ENCODE peak calls at places on chromosomes 3 and 15, in eight cellular contexts. Z, C, F, K, U, N, E and V are unnamed samples.

GRCh38 chr3:157067114-157067513 is 92.8 kb downstream of the CCNL1 start:
- DNase-seq in Z (no peak), E (no peak), C (no peak), F (no peak), K (no peak), U (no peak), N (no peak), V (no peak)

GRCh38 chr15:91385301-91385700 is 285.2 kb downstream of the SV2B start:
- DNase-seq in U (no peak), K (peak), E (peak), N (no peak), F (no peak), Z (no peak), C (no peak), V (no peak)

GRCh38 chr3:10517616-10518015 is 12.2 kb upstream of the ATP2B2 start:
- DNase-seq in F (no peak), E (no peak), Z (no peak), K (no peak), C (no peak), U (no peak), N (no peak), V (no peak)

GRCh38 chr3:167487556-167487955 is 13.7 kb upstream of the SERPINI2 start:
- DNase-seq in N (no peak), K (no peak), U (no peak), F (no peak), Z (no peak), E (peak), C (no peak), V (no peak)

GRCh38 chr3:20576228-20576627 is 390.2 kb upstream of the SGO1 start:
- DNase-seq in C (no peak), E (no peak), U (no peak), F (no peak), N (peak), K (no peak), Z (no peak), V (no peak)

GRCh38 chr3:189269356-189269755 is 97.6 kb downstream of the TPRG1 start:
- DNase-seq in N (no peak), Z (no peak), C (no peak), E (peak), K (no peak), F (no peak), U (no peak), V (no peak)

GRCh38 chr3:141109761-141110160 is 58.6 kb downstream of the SPSB4 start:
- DNase-seq in C (no peak), F (no peak), E (no peak), N (no peak), Z (no peak), U (no peak), K (no peak), V (peak)

GRCh38 chr3:169149349-169149890 is 514.1 kb downstream of the MECOM start:
- DNase-seq in U (peak), C (peak), Z (peak), E (peak), K (peak), N (peak), F (peak), V (peak)

GRCh38 chr3:127484601-127485388 is 105.7 kb downstream of the TPRA1 start:
- DNase-seq in C (no peak), Z (no peak), E (peak), U (no peak), K (no peak), N (no peak), F (no peak), V (no peak)

GRCh38 chr15:35427091-35427490 is 118.9 kb downstream of the DPH6 start:
- DNase-seq in E (peak), F (no peak), N (peak), C (peak), K (peak), U (peak), Z (peak), V (no peak)

GRCh38 chr3:14358426-14359211 is 43.8 kb upstream of the SLC6A6 start:
- DNase-seq in E (peak), K (peak), Z (no peak), C (no peak), U (peak), F (no peak), N (peak), V (no peak)

GRCh38 chr3:184227481-184227935 is 1.9 kb upstream of the VWA5B2 start:
- DNase-seq in C (peak), N (no peak), Z (peak), F (peak), K (peak), E (no peak), U (peak), V (peak)

GRCh38 chr3:16447156-16447555 is 66.3 kb downstream of the RFTN1 start:
- DNase-seq in N (no peak), K (no peak), Z (no peak), E (no peak), F (no peak), C (no peak), U (no peak), V (no peak)

GRCh38 chr3:138297059-138297607 is 32.5 kb downstream of the NME9 start:
- DNase-seq in E (no peak), K (no peak), U (no peak), N (no peak), F (no peak), Z (no peak), C (no peak), V (no peak)

GRCh38 chr3:33980252-33980651 is 181.8 kb downstream of the PDCD6IP start:
- DNase-seq in C (peak), U (peak), F (no peak), Z (peak), E (peak), K (peak), N (peak), V (no peak)

GRCh38 chr15:58585668-58586461 is 154.1 kb downstream of the LIPC start:
- DNase-seq in N (no peak), U (no peak), E (no peak), K (no peak), F (peak), Z (no peak), C (no peak), V (no peak)

GRCh38 chr15:64438653-64439447 is 21.5 kb upstream of the ZNF609 start:
- DNase-seq in F (no peak), E (no peak), U (no peak), C (no peak), Z (no peak), N (no peak), K (no peak), V (no peak)

GRCh38 chr3:23712095-23712494 is 93.7 kb upstream of the UBE2E1 start:
- DNase-seq in C (no peak), K (no peak), E (no peak), F (no peak), Z (no peak), U (no peak), N (no peak), V (no peak)

GRCh38 chr3:103056552-103056951 is 621.7 kb downstream of the ZPLD1 start:
- DNase-seq in Z (no peak), N (no peak), U (no peak), C (no peak), K (no peak), E (no peak), F (no peak), V (no peak)

GRCh38 chr3:6099458-6100137 is 761.3 kb upstream of the GRM7 start:
- DNase-seq in N (no peak), Z (no peak), U (no peak), K (no peak), C (no peak), E (no peak), F (no peak), V (no peak)

GRCh38 chr3:23254875-23255274 is 51.7 kb downstream of the UBE2E2 start:
- DNase-seq in F (no peak), K (no peak), N (no peak), Z (no peak), U (no peak), C (no peak), E (no peak), V (no peak)

GRCh38 chr3:63051920-63052319 is 176.7 kb upstream of the CADPS start:
- DNase-seq in K (no peak), U (no peak), Z (no peak), F (no peak), N (peak), E (no peak), C (no peak), V (no peak)

GRCh38 chr3:172711457-172711800 is 562 bp upstream of the NCEH1 start:
- DNase-seq in N (no peak), Z (peak), F (no peak), U (no peak), C (no peak), E (no peak), K (no peak), V (no peak)

GRCh38 chr15:58690703-58691102 is 58.8 kb downstream of the ADAM10 start:
- DNase-seq in N (no peak), C (no peak), Z (no peak), E (no peak), F (no peak), U (no peak), K (no peak), V (no peak)

GRCh38 chr3:136708339-136708985 is 43.7 kb downstream of the STAG1 start:
- DNase-seq in C (no peak), U (peak), F (no peak), Z (no peak), N (no peak), K (no peak), E (no peak), V (no peak)

GRCh38 chr3:170418422-170419300 is at the start of gene CLDN11:
- DNase-seq in U (peak), F (peak), N (no peak), Z (no peak), E (no peak), K (peak), C (peak), V (no peak)

GRCh38 chr3:156533205-156533604 is 21.7 kb downstream of the SSR3 start:
- DNase-seq in E (no peak), K (peak), N (no peak), C (no peak), Z (no peak), F (no peak), U (peak), V (no peak)

GRCh38 chr15:66720206-66721010 is 18.4 kb downstream of the SMAD6 start:
- DNase-seq in Z (peak), C (peak), F (no peak), K (peak), U (peak), E (peak), N (peak), V (no peak)

GRCh38 chr15:94584833-94585244 is 353.5 kb downstream of the MCTP2 start:
- DNase-seq in U (no peak), F (peak), Z (no peak), C (peak), N (no peak), E (peak), K (peak), V (no peak)

GRCh38 chr3:12574131-12574530 is 17.2 kb downstream of the MKRN2 start:
- DNase-seq in K (no peak), E (no peak), N (no peak), Z (no peak), F (no peak), U (no peak), C (no peak), V (no peak)

GRCh38 chr3:39468108-39468436 is 592 bp downstream of the MOBP start:
- DNase-seq in K (no peak), Z (no peak), F (no peak), C (no peak), E (no peak), N (no peak), U (no peak), V (no peak)

GRCh38 chr15:66670698-66671580 is 31.1 kb upstream of the SMAD6 start:
- DNase-seq in F (no peak), K (no peak), E (peak), N (no peak), C (no peak), U (no peak), Z (peak), V (no peak)

GRCh38 chr15:70324001-70324974 is 226.6 kb upstream of the TLE3 start:
- DNase-seq in U (peak), E (peak), N (peak), K (peak), C (no peak), Z (peak), F (no peak), V (no peak)

GRCh38 chr3:177932750-177933660 is 603.2 kb upstream of the KCNMB2 start:
- DNase-seq in E (no peak), F (no peak), K (peak), Z (no peak), C (peak), U (no peak), N (peak), V (no peak)

GRCh38 chr3:114178770-114179368 is at the start of gene DRD3:
- DNase-seq in K (peak), N (no peak), C (peak), E (peak), F (no peak), U (peak), Z (peak), V (peak)

GRCh38 chr3:148931574-148931973 is 59.8 kb upstream of the GYG1 start:
- DNase-seq in U (no peak), C (no peak), K (no peak), N (no peak), F (no peak), Z (no peak), E (no peak), V (no peak)
- TF ChIP-seq CTCF in U (no peak), C (no peak), K (no peak), N (no peak), F (no peak), Z (no peak), E (no peak), V (no peak)

GRCh38 chr3:133437391-133438093 is 37.7 kb downstream of the BFSP2 start:
- DNase-seq in C (peak), N (no peak), F (no peak), U (peak), K (peak), Z (peak), E (no peak), V (no peak)
- TF ChIP-seq CTCF in C (no peak), N (peak), F (no peak), U (no peak), K (peak), Z (peak), E (peak), V (no peak)

DNA sequence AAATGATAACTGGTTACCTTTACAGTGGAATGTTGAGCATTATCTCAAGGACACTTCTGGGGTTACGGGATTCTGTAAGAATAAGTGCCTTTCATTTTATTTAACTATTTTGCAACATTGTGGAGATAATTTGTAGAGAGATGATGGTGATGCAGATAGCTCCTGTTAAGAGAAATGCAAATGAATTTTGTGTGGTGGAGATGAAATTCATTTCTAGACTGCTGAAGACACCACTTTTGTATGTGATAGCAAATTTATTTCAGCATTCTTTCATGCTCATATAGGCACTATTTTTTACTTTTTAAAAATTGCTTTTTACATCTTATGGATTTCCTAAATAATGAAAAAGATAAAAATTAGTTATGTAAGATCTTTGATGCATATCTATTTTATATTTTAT is 463.3 kb upstream of the CBLB start:
- DNase-seq in U (no peak), C (no peak), K (no peak), E (no peak), Z (no peak), N (no peak), F (no peak), V (no peak)
- TF ChIP-seq CTCF in U (no peak), C (no peak), K (no peak), E (no peak), Z (no peak), N (no peak), F (no peak), V (no peak)

DNA sequence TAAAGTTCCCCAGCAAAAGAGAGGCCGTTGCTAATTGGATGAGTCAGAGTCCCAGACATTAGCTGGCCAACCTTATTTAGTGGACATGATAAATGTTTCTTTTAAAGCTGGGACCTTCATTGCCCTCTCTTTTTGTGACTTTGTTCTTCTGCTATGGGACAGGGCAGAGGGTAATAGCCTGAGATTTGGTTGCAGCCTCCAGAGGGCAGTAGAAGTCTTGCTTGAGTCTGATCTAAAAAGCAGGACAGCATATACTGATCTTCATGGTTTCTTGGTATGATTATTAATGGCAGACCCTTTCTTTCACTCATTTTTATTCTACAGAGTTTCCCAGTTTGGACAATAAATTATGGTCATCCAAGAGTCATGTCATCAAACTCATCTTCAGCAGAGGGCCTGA is 25.1 kb upstream of the ZKSCAN7 start:
- DNase-seq in K (peak), F (no peak), E (no peak), Z (no peak), C (peak), U (peak), N (no peak), V (no peak)
- TF ChIP-seq CTCF in K (peak), F (peak), E (peak), Z (no peak), C (peak), U (peak), N (peak), V (peak)

GRCh38 chr15:88038261-88038660 is 218.3 kb downstream of the NTRK3 start:
- DNase-seq in C (no peak), U (no peak), E (no peak), Z (no peak), F (no peak), K (no peak), N (no peak), V (no peak)

GRCh38 chr15:88043396-88043795 is 213.1 kb downstream of the NTRK3 start:
- DNase-seq in N (no peak), E (no peak), Z (no peak), U (no peak), F (no peak), K (no peak), C (no peak), V (no peak)

GRCh38 chr15:88036154-88036839 is 220.2 kb downstream of the NTRK3 start:
- DNase-seq in K (no peak), E (no peak), U (no peak), N (no peak), Z (no peak), F (no peak), C (no peak), V (no peak)

GRCh38 chr15:88040516-88040915 is 216.0 kb downstream of the NTRK3 start:
- DNase-seq in Z (no peak), U (no peak), N (no peak), K (no peak), F (no peak), C (no peak), E (no peak), V (no peak)

GRCh38 chr15:88042047-88042446 is 214.5 kb downstream of the NTRK3 start:
- DNase-seq in F (no peak), K (no peak), U (no peak), Z (no peak), N (no peak), C (no peak), E (no peak), V (no peak)
- TF ChIP-seq CTCF in F (no peak), K (no peak), U (no peak), Z (no peak), N (no peak), C (no peak), E (no peak), V (no peak)

DNA sequence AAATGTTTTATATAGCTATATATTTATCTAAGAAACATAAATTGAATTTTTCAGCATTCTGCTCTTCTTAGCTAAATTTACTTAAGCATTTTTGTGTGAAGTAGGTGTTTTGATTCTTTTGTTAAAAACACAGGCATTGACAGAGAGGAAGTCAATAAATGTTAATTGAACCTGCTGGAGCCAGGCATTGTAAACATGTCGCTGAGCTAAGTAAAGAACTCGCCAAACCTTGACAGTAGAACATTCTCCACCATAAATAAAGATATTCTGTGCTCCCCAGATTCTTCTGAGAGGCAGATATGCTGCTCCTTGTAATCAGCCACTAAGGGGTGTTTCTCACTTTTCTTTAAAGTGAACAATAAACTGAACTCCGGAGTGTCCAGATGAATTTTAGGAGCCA is 38.4 kb downstream of the SYNM start:
- DNase-seq in N (no peak), U (no peak), F (no peak), E (no peak), Z (no peak), C (no peak), K (no peak), V (no peak)
- TF ChIP-seq CTCF in N (no peak), U (no peak), F (no peak), E (no peak), Z (no peak), C (no peak), K (no peak), V (no peak)

GRCh38 chr15:96403071-96403470 is 72.6 kb downstream of the NR2F2 start:
- DNase-seq in Z (no peak), E (no peak), K (no peak), N (no peak), C (no peak), U (no peak), F (no peak), V (no peak)

GRCh38 chr15:96402403-96402802 is 71.9 kb downstream of the NR2F2 start:
- DNase-seq in N (no peak), F (no peak), Z (no peak), E (no peak), K (no peak), U (no peak), C (no peak), V (no peak)

GRCh38 chr15:96404560-96404959 is 74.1 kb downstream of the NR2F2 start:
- DNase-seq in C (no peak), Z (no peak), E (no peak), N (no peak), K (no peak), U (no peak), F (no peak), V (no peak)

GRCh38 chr15:96406701-96407100 is 76.2 kb downstream of the NR2F2 start:
- DNase-seq in F (no peak), E (no peak), C (no peak), U (no peak), Z (no peak), K (no peak), N (no peak), V (no peak)

GRCh38 chr15:96403932-96404331 is 73.4 kb downstream of the NR2F2 start:
- DNase-seq in C (no peak), U (no peak), N (no peak), K (no peak), F (no peak), Z (no peak), E (no peak), V (no peak)
- TF ChIP-seq CTCF in C (no peak), U (no peak), N (no peak), K (no peak), F (no peak), Z (no peak), E (no peak), V (no peak)

DNA sequence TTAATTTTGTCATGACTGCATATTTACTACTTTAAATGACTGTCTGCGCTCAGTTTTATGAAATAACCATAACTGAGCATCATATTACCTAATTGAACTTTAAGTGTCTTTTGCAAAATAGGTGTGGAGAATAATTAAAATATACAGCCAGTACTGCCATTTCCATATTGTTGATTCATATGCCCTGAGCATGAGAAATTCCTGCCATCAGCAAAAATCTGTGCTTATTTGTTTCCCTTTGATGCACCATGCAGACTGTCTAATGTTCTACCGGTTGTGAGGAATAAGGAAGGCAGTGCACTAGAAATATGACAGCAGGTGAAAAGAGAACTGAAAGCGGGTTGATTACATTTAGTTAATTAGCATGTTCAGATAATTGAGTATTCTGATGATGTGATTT is 229.3 kb upstream of the AZI2 start:
- DNase-seq in E (no peak), U (no peak), Z (no peak), C (no peak), K (no peak), F (no peak), N (no peak), V (no peak)
- TF ChIP-seq CTCF in E (no peak), U (no peak), Z (no peak), C (no peak), K (no peak), F (no peak), N (no peak), V (no peak)

GRCh38 chr3:29850641-29851040 is 569.8 kb downstream of the RBMS3 start:
- DNase-seq in C (no peak), F (no peak), N (no peak), K (peak), E (no peak), Z (peak), U (no peak), V (no peak)
- TF ChIP-seq CTCF in C (no peak), F (no peak), N (no peak), K (peak), E (no peak), Z (no peak), U (no peak), V (no peak)